ENCODE peak calls at places on chromosomes 7 and 10, in nine cellular contexts. One of them, this sample, is unnamed.

GRCh38 chr10:52855546-52856325 is 83.2 kb upstream of the MBL2 start:
- DNase-seq in A549: no peak
- DNase-seq in posterior vena cava: no peak
- DNase-seq in OCI-M1: no peak
- DNase-seq in stimulated activated CD8-positive, alpha-beta memory T cell treated with anti-CD3 and anti-CD28 coated beads, Interleukin-7, amount 100 ng/mL, for 1 hour: no peak
- DNase-seq in NCI-H1105: no peak
- DNase-seq in foreskin fibroblast: no peak
- DNase-seq in DMS153: no peak
- DNase-seq in iPS-NIHi11: no peak
- DNase-seq in this sample: no peak

GRCh38 chr10:70378122-70378521 is 4.3 kb downstream of the LRRC20 start:
- DNase-seq in posterior vena cava: no peak
- DNase-seq in foreskin fibroblast: peak
- DNase-seq in A549: peak
- DNase-seq in stimulated activated CD8-positive, alpha-beta memory T cell treated with anti-CD3 and anti-CD28 coated beads, Interleukin-7, amount 100 ng/mL, for 1 hour: no peak
- DNase-seq in iPS-NIHi11: no peak
- DNase-seq in DMS153: peak
- DNase-seq in OCI-M1: no peak
- DNase-seq in NCI-H1105: no peak
- DNase-seq in this sample: peak

GRCh38 chr7:157458254-157458633 is 121.4 kb downstream of the DNAJB6 start:
- DNase-seq in foreskin fibroblast: no peak
- DNase-seq in iPS-NIHi11: no peak
- DNase-seq in posterior vena cava: no peak
- DNase-seq in stimulated activated CD8-positive, alpha-beta memory T cell treated with anti-CD3 and anti-CD28 coated beads, Interleukin-7, amount 100 ng/mL, for 1 hour: no peak
- DNase-seq in DMS153: no peak
- DNase-seq in OCI-M1: no peak
- DNase-seq in A549: no peak
- DNase-seq in NCI-H1105: no peak
- DNase-seq in this sample: no peak

GRCh38 chr7:924541-925231 is 29.8 kb downstream of the ADAP1 start:
- DNase-seq in stimulated activated CD8-positive, alpha-beta memory T cell treated with anti-CD3 and anti-CD28 coated beads, Interleukin-7, amount 100 ng/mL, for 1 hour: peak
- DNase-seq in posterior vena cava: peak
- DNase-seq in iPS-NIHi11: no peak
- DNase-seq in OCI-M1: peak
- DNase-seq in NCI-H1105: no peak
- DNase-seq in A549: no peak
- DNase-seq in foreskin fibroblast: no peak
- DNase-seq in DMS153: no peak
- DNase-seq in this sample: no peak

GRCh38 chr7:116138202-116138801 is 72.0 kb upstream of the TES start:
- DNase-seq in posterior vena cava: no peak
- DNase-seq in OCI-M1: peak
- DNase-seq in NCI-H1105: peak
- DNase-seq in stimulated activated CD8-positive, alpha-beta memory T cell treated with anti-CD3 and anti-CD28 coated beads, Interleukin-7, amount 100 ng/mL, for 1 hour: no peak
- DNase-seq in DMS153: peak
- DNase-seq in foreskin fibroblast: peak
- DNase-seq in A549: peak
- DNase-seq in iPS-NIHi11: peak
- DNase-seq in this sample: peak

GRCh38 chr7:85191383-85191782 is 4.5 kb upstream of the SEMA3D start:
- DNase-seq in A549: peak
- DNase-seq in posterior vena cava: no peak
- DNase-seq in stimulated activated CD8-positive, alpha-beta memory T cell treated with anti-CD3 and anti-CD28 coated beads, Interleukin-7, amount 100 ng/mL, for 1 hour: no peak
- DNase-seq in iPS-NIHi11: peak
- DNase-seq in DMS153: no peak
- DNase-seq in NCI-H1105: no peak
- DNase-seq in OCI-M1: peak
- DNase-seq in foreskin fibroblast: no peak
- DNase-seq in this sample: peak

GRCh38 chr7:34160261-34160752 is 255.0 kb downstream of the BMPER start:
- DNase-seq in OCI-M1: no peak
- DNase-seq in DMS153: no peak
- DNase-seq in stimulated activated CD8-positive, alpha-beta memory T cell treated with anti-CD3 and anti-CD28 coated beads, Interleukin-7, amount 100 ng/mL, for 1 hour: no peak
- DNase-seq in foreskin fibroblast: peak
- DNase-seq in iPS-NIHi11: no peak
- DNase-seq in NCI-H1105: no peak
- DNase-seq in posterior vena cava: no peak
- DNase-seq in A549: no peak
- DNase-seq in this sample: no peak

GRCh38 chr7:44244282-44244681 is 43.5 kb downstream of the YKT6 start:
- DNase-seq in NCI-H1105: no peak
- DNase-seq in DMS153: no peak
- DNase-seq in stimulated activated CD8-positive, alpha-beta memory T cell treated with anti-CD3 and anti-CD28 coated beads, Interleukin-7, amount 100 ng/mL, for 1 hour: no peak
- DNase-seq in iPS-NIHi11: peak
- DNase-seq in foreskin fibroblast: no peak
- DNase-seq in posterior vena cava: no peak
- DNase-seq in A549: peak
- DNase-seq in OCI-M1: peak
- DNase-seq in this sample: peak

GRCh38 chr7:66205736-66206080 is 574 bp downstream of the TPST1 start:
- DNase-seq in posterior vena cava: no peak
- DNase-seq in stimulated activated CD8-positive, alpha-beta memory T cell treated with anti-CD3 and anti-CD28 coated beads, Interleukin-7, amount 100 ng/mL, for 1 hour: no peak
- DNase-seq in foreskin fibroblast: no peak
- DNase-seq in iPS-NIHi11: no peak
- DNase-seq in DMS153: no peak
- DNase-seq in OCI-M1: no peak
- DNase-seq in A549: peak
- DNase-seq in NCI-H1105: peak
- DNase-seq in this sample: peak

GRCh38 chr10:89217057-89217990 is 10.2 kb upstream of the CH25H start:
- DNase-seq in DMS153: peak
- DNase-seq in NCI-H1105: peak
- DNase-seq in iPS-NIHi11: peak
- DNase-seq in foreskin fibroblast: peak
- DNase-seq in posterior vena cava: no peak
- DNase-seq in A549: peak
- DNase-seq in OCI-M1: peak
- DNase-seq in stimulated activated CD8-positive, alpha-beta memory T cell treated with anti-CD3 and anti-CD28 coated beads, Interleukin-7, amount 100 ng/mL, for 1 hour: peak
- DNase-seq in this sample: peak

GRCh38 chr10:132062641-132063390 is 2.9 kb upstream of the JAKMIP3 start:
- DNase-seq in posterior vena cava: peak
- DNase-seq in stimulated activated CD8-positive, alpha-beta memory T cell treated with anti-CD3 and anti-CD28 coated beads, Interleukin-7, amount 100 ng/mL, for 1 hour: no peak
- DNase-seq in NCI-H1105: no peak
- DNase-seq in iPS-NIHi11: no peak
- DNase-seq in A549: no peak
- DNase-seq in foreskin fibroblast: no peak
- DNase-seq in OCI-M1: no peak
- DNase-seq in DMS153: no peak
- DNase-seq in this sample: no peak

GRCh38 chr10:5434017-5434753 is 21.8 kb downstream of the NET1 start:
- DNase-seq in OCI-M1: peak
- DNase-seq in foreskin fibroblast: peak
- DNase-seq in stimulated activated CD8-positive, alpha-beta memory T cell treated with anti-CD3 and anti-CD28 coated beads, Interleukin-7, amount 100 ng/mL, for 1 hour: no peak
- DNase-seq in iPS-NIHi11: peak
- DNase-seq in posterior vena cava: no peak
- DNase-seq in DMS153: no peak
- DNase-seq in NCI-H1105: no peak
- DNase-seq in A549: peak
- DNase-seq in this sample: peak

GRCh38 chr10:7054915-7055314 is 355.9 kb downstream of the SFMBT2 start:
- DNase-seq in DMS153: no peak
- DNase-seq in posterior vena cava: no peak
- DNase-seq in NCI-H1105: no peak
- DNase-seq in A549: peak
- DNase-seq in iPS-NIHi11: peak
- DNase-seq in stimulated activated CD8-positive, alpha-beta memory T cell treated with anti-CD3 and anti-CD28 coated beads, Interleukin-7, amount 100 ng/mL, for 1 hour: no peak
- DNase-seq in foreskin fibroblast: no peak
- DNase-seq in OCI-M1: peak
- DNase-seq in this sample: peak

GRCh38 chr10:83458611-83459010 is 680.7 kb upstream of the GHITM start:
- DNase-seq in A549: no peak
- DNase-seq in OCI-M1: no peak
- DNase-seq in iPS-NIHi11: no peak
- DNase-seq in DMS153: no peak
- DNase-seq in foreskin fibroblast: no peak
- DNase-seq in NCI-H1105: no peak
- DNase-seq in posterior vena cava: no peak
- DNase-seq in stimulated activated CD8-positive, alpha-beta memory T cell treated with anti-CD3 and anti-CD28 coated beads, Interleukin-7, amount 100 ng/mL, for 1 hour: no peak
- DNase-seq in this sample: no peak

GRCh38 chr7:111433426-111433825 is 128.9 kb downstream of the IMMP2L start:
- DNase-seq in posterior vena cava: no peak
- DNase-seq in foreskin fibroblast: no peak
- DNase-seq in OCI-M1: no peak
- DNase-seq in DMS153: no peak
- DNase-seq in NCI-H1105: no peak
- DNase-seq in stimulated activated CD8-positive, alpha-beta memory T cell treated with anti-CD3 and anti-CD28 coated beads, Interleukin-7, amount 100 ng/mL, for 1 hour: no peak
- DNase-seq in A549: no peak
- DNase-seq in iPS-NIHi11: no peak
- DNase-seq in this sample: no peak

GRCh38 chr7:7438851-7439250 is 96.8 kb downstream of the COL28A1 start:
- DNase-seq in DMS153: peak
- DNase-seq in A549: peak
- DNase-seq in OCI-M1: no peak
- DNase-seq in iPS-NIHi11: no peak
- DNase-seq in NCI-H1105: no peak
- DNase-seq in posterior vena cava: no peak
- DNase-seq in stimulated activated CD8-positive, alpha-beta memory T cell treated with anti-CD3 and anti-CD28 coated beads, Interleukin-7, amount 100 ng/mL, for 1 hour: no peak
- DNase-seq in foreskin fibroblast: peak
- DNase-seq in this sample: peak

GRCh38 chr7:82572195-82572880 is 128.8 kb upstream of the CACNA2D1 start:
- DNase-seq in OCI-M1: peak
- DNase-seq in iPS-NIHi11: peak
- DNase-seq in foreskin fibroblast: peak
- DNase-seq in NCI-H1105: peak
- DNase-seq in stimulated activated CD8-positive, alpha-beta memory T cell treated with anti-CD3 and anti-CD28 coated beads, Interleukin-7, amount 100 ng/mL, for 1 hour: peak
- DNase-seq in posterior vena cava: peak
- DNase-seq in DMS153: peak
- DNase-seq in A549: peak
- DNase-seq in this sample: peak